ENCODE peak calls at places on chromosomes 12 and 14, in ten cellular contexts. Q is M059J; B is NCI-H146; L is psoas muscle; U is stimulated activated naive CD4-positive, alpha-beta T cell; J is NT2/D1; S is NCI-H460; R is BJ; W is neural crest cell; A is tibial nerve. C is an unnamed sample.

GRCh38 chr12:120651821-120652220 is 11.4 kb downstream of the CABP1 start:
- DNase-seq in W (no peak), J (no peak), A (no peak), S (no peak), R (no peak), B (no peak), U (no peak), L (no peak), Q (no peak), C (no peak)

GRCh38 chr12:40946612-40947194 is 241.4 kb upstream of the PDZRN4 start:
- DNase-seq in J (no peak), W (no peak), L (no peak), A (no peak), B (peak; percentile 11), Q (peak; percentile 7), S (peak; percentile 26), U (no peak), R (no peak), C (peak; percentile 28)

GRCh38 chr14:65277027-65277426 is 135.5 kb upstream of the FUT8 start:
- DNase-seq in W (no peak), B (no peak), U (no peak), S (no peak), Q (peak; percentile 81), L (no peak), A (no peak), J (no peak), R (no peak), C (no peak)

GRCh38 chr12:542290-543113 is 82.8 kb downstream of the B4GALNT3 start:
- DNase-seq in U (no peak), J (peak; percentile 23), W (peak; percentile 25), R (no peak), S (no peak), Q (no peak), B (no peak), A (no peak), L (no peak), C (no peak)

GRCh38 chr12:54937376-54937775 is 47.2 kb downstream of the TESPA1 start:
- DNase-seq in R (no peak), W (no peak), A (no peak), U (no peak), L (no peak), S (no peak), Q (no peak), J (no peak), B (no peak), C (no peak)

GRCh38 chr12:132450391-132451171 is 39.4 kb upstream of the FBRSL1 start:
- DNase-seq in U (no peak), Q (no peak), L (no peak), W (no peak), R (no peak), S (no peak), A (no peak), B (no peak), J (no peak), C (no peak)

GRCh38 chr14:103315941-103316340 is 18.1 kb upstream of the EIF5 start:
- DNase-seq in W (no peak), J (no peak), B (no peak), R (no peak), A (no peak), U (no peak), S (no peak), Q (no peak), L (no peak), C (no peak)

GRCh38 chr12:104742551-104742961 is 215.5 kb downstream of the SLC41A2 start:
- DNase-seq in A (no peak), W (no peak), L (no peak), U (no peak), S (no peak), J (no peak), Q (no peak), B (peak; percentile 8), R (no peak), C (peak; percentile 31)

GRCh38 chr12:9868271-9868815 is 811 bp downstream of the CLEC2B start:
- DNase-seq in B (no peak), L (no peak), S (no peak), W (no peak), R (no peak), U (no peak), J (no peak), Q (peak; percentile 25), A (no peak), C (no peak)

GRCh38 chr14:73725116-73726024 is 11.2 kb upstream of the PNMA1 start:
- DNase-seq in R (no peak), A (peak; percentile 3), S (no peak), U (no peak), W (no peak), J (no peak), L (peak; percentile 57), B (no peak), Q (peak; percentile 71), C (no peak)

GRCh38 chr14:35387713-35388579 is 16.6 kb downstream of the NFKBIA start:
- DNase-seq in B (peak; percentile 37), W (no peak), U (no peak), J (no peak), S (no peak), L (no peak), A (no peak), Q (no peak), R (no peak), C (no peak)

GRCh38 chr12:121697093-121697698 is 15.4 kb upstream of the TMEM120B start:
- DNase-seq in A (peak; percentile 75), U (no peak), W (no peak), S (peak; percentile 63), R (no peak), Q (peak; percentile 54), L (no peak), J (no peak), B (peak; percentile 61), C (peak; percentile 81)

GRCh38 chr14:37369446-37369845 is 171.7 kb downstream of the MIPOL1 start:
- DNase-seq in B (peak; percentile 58), A (no peak), U (no peak), Q (no peak), S (no peak), J (no peak), W (no peak), R (no peak), L (no peak), C (peak; percentile 59)

GRCh38 chr12:113086249-113087164 is 30.0 kb downstream of the DTX1 start:
- DNase-seq in B (no peak), L (no peak), A (no peak), U (peak; percentile 9), J (no peak), Q (peak; percentile 69), S (no peak), R (no peak), W (no peak), C (no peak)

GRCh38 chr14:54116972-54117371 is 160.3 kb upstream of the BMP4 start:
- DNase-seq in L (no peak), W (no peak), U (no peak), Q (peak; percentile 88), B (no peak), A (no peak), S (no peak), R (peak; percentile 37), J (no peak), C (no peak)

GRCh38 chr12:68792952-68793351 is 15.0 kb upstream of the MDM2 start:
- DNase-seq in R (no peak), A (no peak), W (no peak), L (no peak), U (no peak), S (peak; percentile 71), J (no peak), Q (peak; percentile 25), B (peak; percentile 7), C (peak; percentile 73)

GRCh38 chr12:121009744-121010143 is 6.5 kb downstream of the C12orf43 start:
- DNase-seq in J (peak; percentile 30), B (no peak), S (peak; percentile 50), Q (peak; percentile 44), A (no peak), W (peak; percentile 14), U (no peak), L (no peak), R (no peak), C (peak; percentile 60)

GRCh38 chr14:92519246-92520101 is 5.9 kb downstream of the RIN3 start:
- DNase-seq in J (no peak), L (no peak), U (no peak), Q (no peak), R (no peak), A (no peak), S (no peak), W (no peak), B (no peak), C (no peak)